ENCODE peak calls at places on chromosomes 5 and 9, in nine cellular contexts. One of them, this sample, is unnamed.

GRCh38 chr5:172454355-172455086 is at the start of gene SH3PXD2B:
- DNase-seq in activated T-cell treated with anti-CD3 and anti-CD28 coated beads, Interleukin-2, amount 50 U/mL, for 72 hours: peak
- DNase-seq in NCI-H774: peak
- DNase-seq in NCI-H69: peak
- DNase-seq in kidney: peak
- DNase-seq in choroid plexus epithelial cell: peak
- DNase-seq in GM03348: peak
- DNase-seq in T1000: peak
- DNase-seq in effector memory CD8-positive, alpha-beta T cell: no peak
- DNase-seq in this sample: no peak

GRCh38 chr5:44774279-44774880 is 34.4 kb upstream of the MRPS30 start:
- DNase-seq in NCI-H69: peak
- DNase-seq in GM03348: peak
- DNase-seq in activated T-cell treated with anti-CD3 and anti-CD28 coated beads, Interleukin-2, amount 50 U/mL, for 72 hours: no peak
- DNase-seq in effector memory CD8-positive, alpha-beta T cell: no peak
- DNase-seq in T1000: no peak
- DNase-seq in kidney: no peak
- DNase-seq in choroid plexus epithelial cell: peak
- DNase-seq in NCI-H774: no peak
- DNase-seq in this sample: no peak

GRCh38 chr9:90637626-90638025 is 5.0 kb downstream of the DIRAS2 start:
- DNase-seq in NCI-H69: no peak
- DNase-seq in GM03348: no peak
- DNase-seq in T1000: no peak
- DNase-seq in effector memory CD8-positive, alpha-beta T cell: no peak
- DNase-seq in NCI-H774: no peak
- DNase-seq in kidney: no peak
- DNase-seq in activated T-cell treated with anti-CD3 and anti-CD28 coated beads, Interleukin-2, amount 50 U/mL, for 72 hours: no peak
- DNase-seq in choroid plexus epithelial cell: no peak
- DNase-seq in this sample: no peak

GRCh38 chr5:69275563-69275962 is 40.9 kb downstream of the CDK7 start:
- DNase-seq in GM03348: no peak
- DNase-seq in effector memory CD8-positive, alpha-beta T cell: no peak
- DNase-seq in choroid plexus epithelial cell: no peak
- DNase-seq in activated T-cell treated with anti-CD3 and anti-CD28 coated beads, Interleukin-2, amount 50 U/mL, for 72 hours: no peak
- DNase-seq in NCI-H69: no peak
- DNase-seq in NCI-H774: no peak
- DNase-seq in kidney: no peak
- DNase-seq in T1000: no peak
- DNase-seq in this sample: no peak

GRCh38 chr9:36137392-36138004 is 965 bp downstream of the GLIPR2 start:
- DNase-seq in effector memory CD8-positive, alpha-beta T cell: no peak
- DNase-seq in kidney: no peak
- DNase-seq in choroid plexus epithelial cell: peak
- DNase-seq in GM03348: peak
- DNase-seq in NCI-H774: no peak
- DNase-seq in NCI-H69: no peak
- DNase-seq in T1000: no peak
- DNase-seq in activated T-cell treated with anti-CD3 and anti-CD28 coated beads, Interleukin-2, amount 50 U/mL, for 72 hours: no peak
- DNase-seq in this sample: no peak

GRCh38 chr9:86783884-86784283 is 163.4 kb downstream of the GAS1 start:
- DNase-seq in NCI-H69: no peak
- DNase-seq in effector memory CD8-positive, alpha-beta T cell: no peak
- DNase-seq in kidney: no peak
- DNase-seq in choroid plexus epithelial cell: peak
- DNase-seq in NCI-H774: no peak
- DNase-seq in T1000: no peak
- DNase-seq in activated T-cell treated with anti-CD3 and anti-CD28 coated beads, Interleukin-2, amount 50 U/mL, for 72 hours: no peak
- DNase-seq in GM03348: no peak
- DNase-seq in this sample: no peak

GRCh38 chr9:127968717-127969383 is 11.9 kb downstream of the EEIG1 start:
- DNase-seq in T1000: peak
- DNase-seq in NCI-H774: no peak
- DNase-seq in choroid plexus epithelial cell: peak
- DNase-seq in kidney: peak
- DNase-seq in NCI-H69: peak
- DNase-seq in GM03348: peak
- DNase-seq in activated T-cell treated with anti-CD3 and anti-CD28 coated beads, Interleukin-2, amount 50 U/mL, for 72 hours: no peak
- DNase-seq in effector memory CD8-positive, alpha-beta T cell: no peak
- DNase-seq in this sample: no peak

GRCh38 chr9:136671646-136672430 is 9.1 kb downstream of the EGFL7 start:
- DNase-seq in GM03348: peak
- DNase-seq in kidney: no peak
- DNase-seq in T1000: no peak
- DNase-seq in NCI-H69: peak
- DNase-seq in activated T-cell treated with anti-CD3 and anti-CD28 coated beads, Interleukin-2, amount 50 U/mL, for 72 hours: peak
- DNase-seq in effector memory CD8-positive, alpha-beta T cell: peak
- DNase-seq in choroid plexus epithelial cell: peak
- DNase-seq in NCI-H774: no peak
- DNase-seq in this sample: no peak

GRCh38 chr9:78618735-78619134 is 321.8 kb downstream of the PSAT1 start:
- DNase-seq in choroid plexus epithelial cell: no peak
- DNase-seq in kidney: no peak
- DNase-seq in activated T-cell treated with anti-CD3 and anti-CD28 coated beads, Interleukin-2, amount 50 U/mL, for 72 hours: no peak
- DNase-seq in effector memory CD8-positive, alpha-beta T cell: no peak
- DNase-seq in GM03348: no peak
- DNase-seq in T1000: no peak
- DNase-seq in NCI-H774: no peak
- DNase-seq in NCI-H69: peak
- DNase-seq in this sample: no peak

GRCh38 chr5:73973135-73973534 is 347.1 kb downstream of the ARHGEF28 start:
- DNase-seq in choroid plexus epithelial cell: no peak
- DNase-seq in activated T-cell treated with anti-CD3 and anti-CD28 coated beads, Interleukin-2, amount 50 U/mL, for 72 hours: no peak
- DNase-seq in GM03348: no peak
- DNase-seq in kidney: no peak
- DNase-seq in effector memory CD8-positive, alpha-beta T cell: no peak
- DNase-seq in NCI-H69: no peak
- DNase-seq in NCI-H774: no peak
- DNase-seq in T1000: no peak
- DNase-seq in this sample: no peak

GRCh38 chr9:124342946-124343485 is 72.2 kb downstream of the PSMB7 start:
- DNase-seq in kidney: peak
- DNase-seq in activated T-cell treated with anti-CD3 and anti-CD28 coated beads, Interleukin-2, amount 50 U/mL, for 72 hours: no peak
- DNase-seq in choroid plexus epithelial cell: peak
- DNase-seq in NCI-H774: no peak
- DNase-seq in NCI-H69: peak
- DNase-seq in effector memory CD8-positive, alpha-beta T cell: no peak
- DNase-seq in T1000: peak
- DNase-seq in GM03348: peak
- DNase-seq in this sample: no peak

GRCh38 chr9:87479801-87480201 is 17.9 kb upstream of the DAPK1 start:
- DNase-seq in NCI-H69: no peak
- DNase-seq in T1000: no peak
- DNase-seq in activated T-cell treated with anti-CD3 and anti-CD28 coated beads, Interleukin-2, amount 50 U/mL, for 72 hours: no peak
- DNase-seq in effector memory CD8-positive, alpha-beta T cell: no peak
- DNase-seq in choroid plexus epithelial cell: peak
- DNase-seq in kidney: no peak
- DNase-seq in NCI-H774: no peak
- DNase-seq in GM03348: no peak
- DNase-seq in this sample: no peak

GRCh38 chr5:28855631-28856030 is 1817.2 kb upstream of the CDH9 start:
- DNase-seq in choroid plexus epithelial cell: peak
- DNase-seq in NCI-H774: no peak
- DNase-seq in activated T-cell treated with anti-CD3 and anti-CD28 coated beads, Interleukin-2, amount 50 U/mL, for 72 hours: no peak
- DNase-seq in kidney: no peak
- DNase-seq in GM03348: no peak
- DNase-seq in effector memory CD8-positive, alpha-beta T cell: no peak
- DNase-seq in T1000: no peak
- DNase-seq in NCI-H69: peak
- DNase-seq in this sample: no peak

GRCh38 chr5:123035950-123036390 is 555 bp downstream of the PPIC start:
- DNase-seq in NCI-H774: peak
- DNase-seq in kidney: peak
- DNase-seq in activated T-cell treated with anti-CD3 and anti-CD28 coated beads, Interleukin-2, amount 50 U/mL, for 72 hours: no peak
- DNase-seq in choroid plexus epithelial cell: peak
- DNase-seq in T1000: peak
- DNase-seq in GM03348: peak
- DNase-seq in effector memory CD8-positive, alpha-beta T cell: no peak
- DNase-seq in NCI-H69: peak
- DNase-seq in this sample: no peak

GRCh38 chr5:61675015-61675692 is 343.1 kb downstream of the ZSWIM6 start:
- DNase-seq in choroid plexus epithelial cell: no peak
- DNase-seq in effector memory CD8-positive, alpha-beta T cell: no peak
- DNase-seq in GM03348: no peak
- DNase-seq in T1000: no peak
- DNase-seq in NCI-H774: no peak
- DNase-seq in kidney: no peak
- DNase-seq in NCI-H69: peak
- DNase-seq in activated T-cell treated with anti-CD3 and anti-CD28 coated beads, Interleukin-2, amount 50 U/mL, for 72 hours: no peak
- DNase-seq in this sample: no peak

GRCh38 chr5:25423271-25423670 is 778.5 kb upstream of the CDH10 start:
- DNase-seq in GM03348: no peak
- DNase-seq in NCI-H774: no peak
- DNase-seq in NCI-H69: no peak
- DNase-seq in activated T-cell treated with anti-CD3 and anti-CD28 coated beads, Interleukin-2, amount 50 U/mL, for 72 hours: no peak
- DNase-seq in kidney: no peak
- DNase-seq in effector memory CD8-positive, alpha-beta T cell: no peak
- DNase-seq in choroid plexus epithelial cell: no peak
- DNase-seq in T1000: no peak
- DNase-seq in this sample: no peak

GRCh38 chr5:39187873-39188731 is 31.3 kb downstream of the FYB1 start:
- DNase-seq in kidney: no peak
- DNase-seq in T1000: no peak
- DNase-seq in effector memory CD8-positive, alpha-beta T cell: no peak
- DNase-seq in NCI-H774: no peak
- DNase-seq in choroid plexus epithelial cell: no peak
- DNase-seq in GM03348: no peak
- DNase-seq in activated T-cell treated with anti-CD3 and anti-CD28 coated beads, Interleukin-2, amount 50 U/mL, for 72 hours: no peak
- DNase-seq in NCI-H69: no peak
- DNase-seq in this sample: no peak

GRCh38 chr9:116855881-116856662 is 169.0 kb downstream of the TRIM32 start:
- DNase-seq in activated T-cell treated with anti-CD3 and anti-CD28 coated beads, Interleukin-2, amount 50 U/mL, for 72 hours: no peak
- DNase-seq in NCI-H774: no peak
- DNase-seq in kidney: peak
- DNase-seq in NCI-H69: peak
- DNase-seq in GM03348: peak
- DNase-seq in choroid plexus epithelial cell: no peak
- DNase-seq in T1000: no peak
- DNase-seq in effector memory CD8-positive, alpha-beta T cell: no peak
- DNase-seq in this sample: no peak

GRCh38 chr9:93226819-93227218 is 42.9 kb downstream of the WNK2 start:
- DNase-seq in T1000: no peak
- DNase-seq in GM03348: no peak
- DNase-seq in NCI-H774: peak
- DNase-seq in choroid plexus epithelial cell: no peak
- DNase-seq in kidney: peak
- DNase-seq in effector memory CD8-positive, alpha-beta T cell: no peak
- DNase-seq in activated T-cell treated with anti-CD3 and anti-CD28 coated beads, Interleukin-2, amount 50 U/mL, for 72 hours: no peak
- DNase-seq in NCI-H69: peak
- DNase-seq in this sample: no peak

This sample was measured in iPS DF 19.7.